ENCODE peak calls at places on chromosomes 3 and 15, in ten cellular contexts. One of them, this sample, is unnamed.

GRCh38 chr3:85912981-85913380 is 954.2 kb downstream of the CADM2 start:
- DNase-seq in CD8-positive, alpha-beta memory T cell: no peak
- DNase-seq in CD4-positive, CD25-positive, alpha-beta regulatory T cell: no peak
- DNase-seq in T-helper 17 cell: no peak
- DNase-seq in body of pancreas: no peak
- DNase-seq in IMR-90: peak; percentile 2
- DNase-seq in hepatocyte: no peak
- DNase-seq in GM23248: peak; percentile 6
- DNase-seq in Panc1: peak; percentile 33
- DNase-seq in stomach: no peak
- DNase-seq in this sample: no peak

GRCh38 chr3:57164606-57165573 is at the start of gene IL17RD:
- DNase-seq in CD8-positive, alpha-beta memory T cell: peak; percentile 51
- DNase-seq in CD4-positive, CD25-positive, alpha-beta regulatory T cell: no peak
- DNase-seq in T-helper 17 cell: no peak
- DNase-seq in body of pancreas: peak; percentile 76
- DNase-seq in IMR-90: peak; percentile 64
- DNase-seq in hepatocyte: peak; percentile 95
- DNase-seq in GM23248: peak; percentile 93
- DNase-seq in Panc1: no peak
- DNase-seq in stomach: peak; percentile 79
- DNase-seq in this sample: peak; percentile 91

GRCh38 chr3:71111784-71112440 is 471.6 kb downstream of the FOXP1 start:
- DNase-seq in CD8-positive, alpha-beta memory T cell: no peak
- DNase-seq in CD4-positive, CD25-positive, alpha-beta regulatory T cell: no peak
- DNase-seq in T-helper 17 cell: no peak
- DNase-seq in body of pancreas: no peak
- DNase-seq in IMR-90: peak; percentile 97
- DNase-seq in hepatocyte: no peak
- DNase-seq in GM23248: peak; percentile 97
- DNase-seq in Panc1: peak; percentile 73
- DNase-seq in stomach: no peak
- DNase-seq in this sample: no peak

GRCh38 chr15:85545185-85545584 is 164.8 kb downstream of the AKAP13 start:
- DNase-seq in CD8-positive, alpha-beta memory T cell: no peak
- DNase-seq in CD4-positive, CD25-positive, alpha-beta regulatory T cell: no peak
- DNase-seq in T-helper 17 cell: no peak
- DNase-seq in body of pancreas: no peak
- DNase-seq in IMR-90: peak; percentile 33
- DNase-seq in hepatocyte: no peak
- DNase-seq in GM23248: peak; percentile 18
- DNase-seq in Panc1: no peak
- DNase-seq in stomach: no peak
- DNase-seq in this sample: no peak

GRCh38 chr3:10601131-10601856 is 95.9 kb upstream of the ATP2B2 start:
- DNase-seq in CD8-positive, alpha-beta memory T cell: no peak
- DNase-seq in CD4-positive, CD25-positive, alpha-beta regulatory T cell: no peak
- DNase-seq in T-helper 17 cell: no peak
- DNase-seq in body of pancreas: no peak
- DNase-seq in IMR-90: no peak
- DNase-seq in hepatocyte: no peak
- DNase-seq in GM23248: peak; percentile 25
- DNase-seq in Panc1: no peak
- DNase-seq in stomach: no peak
- DNase-seq in this sample: no peak

GRCh38 chr15:99682455-99682854 is 50.8 kb downstream of the LYSMD4 start:
- DNase-seq in CD8-positive, alpha-beta memory T cell: no peak
- DNase-seq in CD4-positive, CD25-positive, alpha-beta regulatory T cell: no peak
- DNase-seq in T-helper 17 cell: no peak
- DNase-seq in body of pancreas: no peak
- DNase-seq in IMR-90: peak; percentile 95
- DNase-seq in hepatocyte: peak; percentile 30
- DNase-seq in GM23248: peak; percentile 82
- DNase-seq in Panc1: no peak
- DNase-seq in stomach: no peak
- DNase-seq in this sample: no peak

GRCh38 chr15:101707983-101708382 is 16.3 kb downstream of the TARS3 start:
- DNase-seq in CD8-positive, alpha-beta memory T cell: no peak
- DNase-seq in CD4-positive, CD25-positive, alpha-beta regulatory T cell: no peak
- DNase-seq in T-helper 17 cell: no peak
- DNase-seq in body of pancreas: no peak
- DNase-seq in IMR-90: no peak
- DNase-seq in hepatocyte: no peak
- DNase-seq in GM23248: no peak
- DNase-seq in Panc1: no peak
- DNase-seq in stomach: no peak
- DNase-seq in this sample: no peak

GRCh38 chr3:126132751-126133511 is 47.5 kb downstream of the ALDH1L1 start:
- DNase-seq in CD8-positive, alpha-beta memory T cell: peak; percentile 25
- DNase-seq in CD4-positive, CD25-positive, alpha-beta regulatory T cell: no peak
- DNase-seq in T-helper 17 cell: no peak
- DNase-seq in body of pancreas: peak; percentile 7
- DNase-seq in IMR-90: peak; percentile 12
- DNase-seq in hepatocyte: no peak
- DNase-seq in GM23248: peak; percentile 44
- DNase-seq in Panc1: no peak
- DNase-seq in stomach: peak; percentile 22
- DNase-seq in this sample: peak; percentile 31

GRCh38 chr15:20352241-20353200 is 189.1 kb downstream of the GOLGA6L6 start:
- DNase-seq in CD8-positive, alpha-beta memory T cell: peak; percentile 47
- DNase-seq in CD4-positive, CD25-positive, alpha-beta regulatory T cell: no peak
- DNase-seq in T-helper 17 cell: no peak
- DNase-seq in body of pancreas: peak; percentile 10
- DNase-seq in IMR-90: no peak
- DNase-seq in hepatocyte: peak; percentile 22
- DNase-seq in GM23248: no peak
- DNase-seq in Panc1: no peak
- DNase-seq in stomach: no peak
- DNase-seq in this sample: peak; percentile 80

GRCh38 chr15:20353966-20354883 is 187.4 kb downstream of the GOLGA6L6 start:
- DNase-seq in CD8-positive, alpha-beta memory T cell: peak; percentile 52
- DNase-seq in CD4-positive, CD25-positive, alpha-beta regulatory T cell: no peak
- DNase-seq in T-helper 17 cell: no peak
- DNase-seq in body of pancreas: peak; percentile 8
- DNase-seq in IMR-90: no peak
- DNase-seq in hepatocyte: peak; percentile 11
- DNase-seq in GM23248: no peak
- DNase-seq in Panc1: no peak
- DNase-seq in stomach: peak; percentile 25
- DNase-seq in this sample: peak; percentile 61

GRCh38 chr15:20349774-20350498 is 191.7 kb downstream of the GOLGA6L6 start:
- DNase-seq in CD8-positive, alpha-beta memory T cell: peak; percentile 47
- DNase-seq in CD4-positive, CD25-positive, alpha-beta regulatory T cell: no peak
- DNase-seq in T-helper 17 cell: no peak
- DNase-seq in body of pancreas: peak; percentile 13
- DNase-seq in IMR-90: no peak
- DNase-seq in hepatocyte: peak; percentile 39
- DNase-seq in GM23248: no peak
- DNase-seq in Panc1: no peak
- DNase-seq in stomach: peak; percentile 25
- DNase-seq in this sample: peak; percentile 81

GRCh38 chr15:20348900-20349773 is 192.5 kb downstream of the GOLGA6L6 start:
- DNase-seq in CD8-positive, alpha-beta memory T cell: peak; percentile 53
- DNase-seq in CD4-positive, CD25-positive, alpha-beta regulatory T cell: no peak
- DNase-seq in T-helper 17 cell: no peak
- DNase-seq in body of pancreas: peak; percentile 10
- DNase-seq in IMR-90: no peak
- DNase-seq in hepatocyte: peak; percentile 48
- DNase-seq in GM23248: no peak
- DNase-seq in Panc1: no peak
- DNase-seq in stomach: peak; percentile 24
- DNase-seq in this sample: peak; percentile 84

GRCh38 chr15:20351448-20351961 is 190.1 kb downstream of the GOLGA6L6 start:
- DNase-seq in CD8-positive, alpha-beta memory T cell: peak; percentile 47
- DNase-seq in CD4-positive, CD25-positive, alpha-beta regulatory T cell: no peak
- DNase-seq in T-helper 17 cell: no peak
- DNase-seq in body of pancreas: peak; percentile 9
- DNase-seq in IMR-90: no peak
- DNase-seq in hepatocyte: peak; percentile 45
- DNase-seq in GM23248: no peak
- DNase-seq in Panc1: no peak
- DNase-seq in stomach: peak; percentile 24
- DNase-seq in this sample: peak; percentile 76
- H3K9me3 ChIP-seq in CD8-positive, alpha-beta memory T cell: no peaks in the 10 kb centered on the region
- H3K9me3 ChIP-seq in CD4-positive, CD25-positive, alpha-beta regulatory T cell: no peaks in the 10 kb centered on the region
- H3K9me3 ChIP-seq in T-helper 17 cell: no peaks in the 10 kb centered on the region
- H3K9me3 ChIP-seq in body of pancreas: no peaks in the 10 kb centered on the region
- H3K9me3 ChIP-seq in IMR-90: peaks cover 79% of the 10 kb centered on the region
- H3K9me3 ChIP-seq in hepatocyte: peaks cover 56% of the 10 kb centered on the region
- H3K9me3 ChIP-seq in GM23248: no peaks in the 10 kb centered on the region
- H3K9me3 ChIP-seq in Panc1: no peaks in the 10 kb centered on the region
- H3K9me3 ChIP-seq in stomach: peaks cover 28% of the 10 kb centered on the region
- H3K9me3 ChIP-seq in this sample: peaks cover 4% of the 10 kb centered on the region

GRCh38 chr15:93894438-93894837 is 336.9 kb upstream of the MCTP2 start:
- DNase-seq in CD8-positive, alpha-beta memory T cell: no peak
- DNase-seq in CD4-positive, CD25-positive, alpha-beta regulatory T cell: no peak
- DNase-seq in T-helper 17 cell: no peak
- DNase-seq in body of pancreas: no peak
- DNase-seq in IMR-90: no peak
- DNase-seq in hepatocyte: no peak
- DNase-seq in GM23248: no peak
- DNase-seq in Panc1: no peak
- DNase-seq in stomach: no peak
- DNase-seq in this sample: no peak

GRCh38 chr15:93900476-93901400 is 330.6 kb upstream of the MCTP2 start:
- DNase-seq in CD8-positive, alpha-beta memory T cell: no peak
- DNase-seq in CD4-positive, CD25-positive, alpha-beta regulatory T cell: peak; percentile 6
- DNase-seq in T-helper 17 cell: no peak
- DNase-seq in body of pancreas: no peak
- DNase-seq in IMR-90: no peak
- DNase-seq in hepatocyte: no peak
- DNase-seq in GM23248: no peak
- DNase-seq in Panc1: no peak
- DNase-seq in stomach: no peak
- DNase-seq in this sample: peak; percentile 60

GRCh38 chr15:93895976-93896770 is 335.2 kb upstream of the MCTP2 start:
- DNase-seq in CD8-positive, alpha-beta memory T cell: no peak
- DNase-seq in CD4-positive, CD25-positive, alpha-beta regulatory T cell: no peak
- DNase-seq in T-helper 17 cell: no peak
- DNase-seq in body of pancreas: no peak
- DNase-seq in IMR-90: no peak
- DNase-seq in hepatocyte: no peak
- DNase-seq in GM23248: no peak
- DNase-seq in Panc1: no peak
- DNase-seq in stomach: no peak
- DNase-seq in this sample: no peak

GRCh38 chr15:93899817-93900216 is 331.5 kb upstream of the MCTP2 start:
- DNase-seq in CD8-positive, alpha-beta memory T cell: no peak
- DNase-seq in CD4-positive, CD25-positive, alpha-beta regulatory T cell: no peak
- DNase-seq in T-helper 17 cell: no peak
- DNase-seq in body of pancreas: no peak
- DNase-seq in IMR-90: no peak
- DNase-seq in hepatocyte: no peak
- DNase-seq in GM23248: no peak
- DNase-seq in Panc1: no peak
- DNase-seq in stomach: no peak
- DNase-seq in this sample: no peak

GRCh38 chr15:93897377-93897776 is 334.0 kb upstream of the MCTP2 start:
- DNase-seq in CD8-positive, alpha-beta memory T cell: no peak
- DNase-seq in CD4-positive, CD25-positive, alpha-beta regulatory T cell: no peak
- DNase-seq in T-helper 17 cell: no peak
- DNase-seq in body of pancreas: no peak
- DNase-seq in IMR-90: no peak
- DNase-seq in hepatocyte: no peak
- DNase-seq in GM23248: no peak
- DNase-seq in Panc1: no peak
- DNase-seq in stomach: no peak
- DNase-seq in this sample: no peak
- H3K9me3 ChIP-seq in CD8-positive, alpha-beta memory T cell: no peaks in the 10 kb centered on the region
- H3K9me3 ChIP-seq in CD4-positive, CD25-positive, alpha-beta regulatory T cell: no peaks in the 10 kb centered on the region
- H3K9me3 ChIP-seq in T-helper 17 cell: no peaks in the 10 kb centered on the region
- H3K9me3 ChIP-seq in body of pancreas: no peaks in the 10 kb centered on the region
- H3K9me3 ChIP-seq in IMR-90: peaks cover 15% of the 10 kb centered on the region
- H3K9me3 ChIP-seq in hepatocyte: no peaks in the 10 kb centered on the region
- H3K9me3 ChIP-seq in GM23248: no peaks in the 10 kb centered on the region
- H3K9me3 ChIP-seq in Panc1: no peaks in the 10 kb centered on the region
- H3K9me3 ChIP-seq in stomach: no peaks in the 10 kb centered on the region
- H3K9me3 ChIP-seq in this sample: no peaks in the 10 kb centered on the region

GRCh38 chr15:23602124-23602523 is 36.6 kb downstream of the MKRN3 start:
- DNase-seq in CD8-positive, alpha-beta memory T cell: no peak
- DNase-seq in CD4-positive, CD25-positive, alpha-beta regulatory T cell: no peak
- DNase-seq in T-helper 17 cell: no peak
- DNase-seq in body of pancreas: no peak
- DNase-seq in IMR-90: no peak
- DNase-seq in hepatocyte: no peak
- DNase-seq in GM23248: no peak
- DNase-seq in Panc1: no peak
- DNase-seq in stomach: no peak
- DNase-seq in this sample: no peak

GRCh38 chr15:23606226-23606625 is 40.8 kb downstream of the MKRN3 start:
- DNase-seq in CD8-positive, alpha-beta memory T cell: no peak
- DNase-seq in CD4-positive, CD25-positive, alpha-beta regulatory T cell: no peak
- DNase-seq in T-helper 17 cell: no peak
- DNase-seq in body of pancreas: no peak
- DNase-seq in IMR-90: no peak
- DNase-seq in hepatocyte: no peak
- DNase-seq in GM23248: no peak
- DNase-seq in Panc1: no peak
- DNase-seq in stomach: no peak
- DNase-seq in this sample: no peak
- H3K9me3 ChIP-seq in CD8-positive, alpha-beta memory T cell: no peaks in the 10 kb centered on the region
- H3K9me3 ChIP-seq in CD4-positive, CD25-positive, alpha-beta regulatory T cell: no peaks in the 10 kb centered on the region
- H3K9me3 ChIP-seq in T-helper 17 cell: no peaks in the 10 kb centered on the region
- H3K9me3 ChIP-seq in body of pancreas: no peaks in the 10 kb centered on the region
- H3K9me3 ChIP-seq in IMR-90: peaks cover 25% of the 10 kb centered on the region
- H3K9me3 ChIP-seq in hepatocyte: no peaks in the 10 kb centered on the region
- H3K9me3 ChIP-seq in GM23248: no peaks in the 10 kb centered on the region
- H3K9me3 ChIP-seq in Panc1: no peaks in the 10 kb centered on the region
- H3K9me3 ChIP-seq in stomach: no peaks in the 10 kb centered on the region
- H3K9me3 ChIP-seq in this sample: no peaks in the 10 kb centered on the region

GRCh38 chr3:34382859-34383258 is 584.4 kb downstream of the PDCD6IP start:
- DNase-seq in CD8-positive, alpha-beta memory T cell: no peak
- DNase-seq in CD4-positive, CD25-positive, alpha-beta regulatory T cell: no peak
- DNase-seq in T-helper 17 cell: no peak
- DNase-seq in body of pancreas: no peak
- DNase-seq in IMR-90: no peak
- DNase-seq in hepatocyte: peak; percentile 25
- DNase-seq in GM23248: no peak
- DNase-seq in Panc1: no peak
- DNase-seq in stomach: no peak
- DNase-seq in this sample: no peak

GRCh38 chr3:34376691-34377090 is 578.3 kb downstream of the PDCD6IP start:
- DNase-seq in CD8-positive, alpha-beta memory T cell: no peak
- DNase-seq in CD4-positive, CD25-positive, alpha-beta regulatory T cell: no peak
- DNase-seq in T-helper 17 cell: no peak
- DNase-seq in body of pancreas: no peak
- DNase-seq in IMR-90: no peak
- DNase-seq in hepatocyte: no peak
- DNase-seq in GM23248: no peak
- DNase-seq in Panc1: no peak
- DNase-seq in stomach: no peak
- DNase-seq in this sample: no peak

GRCh38 chr3:34374521-34374920 is 576.1 kb downstream of the PDCD6IP start:
- DNase-seq in CD8-positive, alpha-beta memory T cell: no peak
- DNase-seq in CD4-positive, CD25-positive, alpha-beta regulatory T cell: no peak
- DNase-seq in T-helper 17 cell: no peak
- DNase-seq in body of pancreas: no peak
- DNase-seq in IMR-90: no peak
- DNase-seq in hepatocyte: no peak
- DNase-seq in GM23248: no peak
- DNase-seq in Panc1: no peak
- DNase-seq in stomach: no peak
- DNase-seq in this sample: no peak

GRCh38 chr3:34381243-34381642 is 582.8 kb downstream of the PDCD6IP start:
- DNase-seq in CD8-positive, alpha-beta memory T cell: no peak
- DNase-seq in CD4-positive, CD25-positive, alpha-beta regulatory T cell: no peak
- DNase-seq in T-helper 17 cell: no peak
- DNase-seq in body of pancreas: no peak
- DNase-seq in IMR-90: no peak
- DNase-seq in hepatocyte: no peak
- DNase-seq in GM23248: no peak
- DNase-seq in Panc1: no peak
- DNase-seq in stomach: no peak
- DNase-seq in this sample: no peak

DNA sequence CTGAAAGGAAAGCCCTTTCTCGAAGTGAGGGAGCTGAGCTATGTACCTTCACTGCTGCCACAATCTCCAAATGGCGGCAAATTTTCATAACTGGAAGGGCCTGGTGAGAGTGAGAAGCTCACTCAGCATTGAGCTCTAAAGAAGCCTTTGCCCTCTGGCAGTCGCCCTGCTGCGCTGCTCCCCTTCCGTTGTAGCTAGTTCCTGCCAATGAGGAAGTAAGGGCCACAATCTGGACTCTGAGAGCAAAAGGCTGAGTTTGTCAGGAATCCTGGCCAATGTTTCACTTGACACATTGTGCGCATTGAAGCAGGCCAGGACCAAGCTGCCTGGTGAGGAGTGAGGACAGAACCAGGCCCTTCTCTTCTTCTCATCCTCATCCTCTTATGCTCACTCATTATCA is 579.5 kb downstream of the PDCD6IP start:
- DNase-seq in CD8-positive, alpha-beta memory T cell: no peak
- DNase-seq in CD4-positive, CD25-positive, alpha-beta regulatory T cell: no peak
- DNase-seq in T-helper 17 cell: no peak
- DNase-seq in body of pancreas: no peak
- DNase-seq in IMR-90: no peak
- DNase-seq in hepatocyte: no peak
- DNase-seq in GM23248: no peak
- DNase-seq in Panc1: no peak
- DNase-seq in stomach: peak; percentile 73
- DNase-seq in this sample: no peak
- H3K9me3 ChIP-seq in CD8-positive, alpha-beta memory T cell: no peaks in the 10 kb centered on the region
- H3K9me3 ChIP-seq in CD4-positive, CD25-positive, alpha-beta regulatory T cell: no peaks in the 10 kb centered on the region
- H3K9me3 ChIP-seq in T-helper 17 cell: no peaks in the 10 kb centered on the region
- H3K9me3 ChIP-seq in body of pancreas: no peaks in the 10 kb centered on the region
- H3K9me3 ChIP-seq in IMR-90: peaks cover 14% of the 10 kb centered on the region
- H3K9me3 ChIP-seq in hepatocyte: no peaks in the 10 kb centered on the region
- H3K9me3 ChIP-seq in GM23248: no peaks in the 10 kb centered on the region
- H3K9me3 ChIP-seq in Panc1: no peaks in the 10 kb centered on the region
- H3K9me3 ChIP-seq in stomach: no peaks in the 10 kb centered on the region
- H3K9me3 ChIP-seq in this sample: no peaks in the 10 kb centered on the region

This sample was measured in kidney.